ENCODE peak calls at places on chromosomes 12 and 14, in nine cellular contexts. One of them, this sample, is unnamed.

GRCh38 chr12:111298583-111299436 is 70.1 kb downstream of the PHETA1 start:
- DNase-seq in esophagus squamous epithelium: no peak
- DNase-seq in tibial nerve: no peak
- DNase-seq in right lobe of liver: no peak
- DNase-seq in H54: peak
- DNase-seq in thyroid gland: peak
- DNase-seq in lower leg skin: no peak
- DNase-seq in ovary: no peak
- DNase-seq in NB4: peak
- DNase-seq in this sample: peak

GRCh38 chr12:64663019-64663418 is 52.7 kb downstream of the RASSF3 start:
- DNase-seq in esophagus squamous epithelium: no peak
- DNase-seq in tibial nerve: no peak
- DNase-seq in right lobe of liver: no peak
- DNase-seq in H54: no peak
- DNase-seq in thyroid gland: no peak
- DNase-seq in lower leg skin: no peak
- DNase-seq in ovary: no peak
- DNase-seq in NB4: no peak
- DNase-seq in this sample: no peak

GRCh38 chr12:93921511-93921910 is 226.9 kb upstream of the PLXNC1 start:
- DNase-seq in esophagus squamous epithelium: no peak
- DNase-seq in tibial nerve: no peak
- DNase-seq in right lobe of liver: no peak
- DNase-seq in H54: no peak
- DNase-seq in thyroid gland: no peak
- DNase-seq in lower leg skin: no peak
- DNase-seq in ovary: no peak
- DNase-seq in NB4: no peak
- DNase-seq in this sample: no peak

GRCh38 chr14:75422169-75422568 is 5.7 kb upstream of the JDP2 start:
- DNase-seq in esophagus squamous epithelium: no peak
- DNase-seq in tibial nerve: no peak
- DNase-seq in right lobe of liver: no peak
- DNase-seq in H54: peak
- DNase-seq in thyroid gland: no peak
- DNase-seq in lower leg skin: no peak
- DNase-seq in ovary: no peak
- DNase-seq in NB4: no peak
- DNase-seq in this sample: no peak

GRCh38 chr12:58765653-58766554 is 154.4 kb downstream of the LRIG3 start:
- DNase-seq in esophagus squamous epithelium: no peak
- DNase-seq in tibial nerve: no peak
- DNase-seq in right lobe of liver: no peak
- DNase-seq in H54: no peak
- DNase-seq in thyroid gland: no peak
- DNase-seq in lower leg skin: no peak
- DNase-seq in ovary: no peak
- DNase-seq in NB4: no peak
- DNase-seq in this sample: no peak

GRCh38 chr12:111055181-111055880 is 135.0 kb upstream of the MYL2 start:
- DNase-seq in esophagus squamous epithelium: no peak
- DNase-seq in tibial nerve: no peak
- DNase-seq in right lobe of liver: no peak
- DNase-seq in H54: no peak
- DNase-seq in thyroid gland: no peak
- DNase-seq in lower leg skin: no peak
- DNase-seq in ovary: no peak
- DNase-seq in NB4: no peak
- DNase-seq in this sample: no peak

GRCh38 chr12:34219046-34219770 is 196.9 kb downstream of the ALG10 start:
- DNase-seq in esophagus squamous epithelium: no peak
- DNase-seq in tibial nerve: no peak
- DNase-seq in right lobe of liver: peak
- DNase-seq in H54: no peak
- DNase-seq in thyroid gland: no peak
- DNase-seq in lower leg skin: peak
- DNase-seq in ovary: no peak
- DNase-seq in NB4: no peak
- DNase-seq in this sample: no peak

GRCh38 chr12:51520576-51521325 is 70.3 kb upstream of the SCN8A start:
- DNase-seq in esophagus squamous epithelium: no peak
- DNase-seq in tibial nerve: no peak
- DNase-seq in right lobe of liver: no peak
- DNase-seq in H54: no peak
- DNase-seq in thyroid gland: no peak
- DNase-seq in lower leg skin: peak
- DNase-seq in ovary: no peak
- DNase-seq in NB4: no peak
- DNase-seq in this sample: no peak

GRCh38 chr12:94754653-94755052 is 104.3 kb upstream of the TMCC3 start:
- DNase-seq in esophagus squamous epithelium: no peak
- DNase-seq in tibial nerve: no peak
- DNase-seq in right lobe of liver: no peak
- DNase-seq in H54: no peak
- DNase-seq in thyroid gland: no peak
- DNase-seq in lower leg skin: no peak
- DNase-seq in ovary: no peak
- DNase-seq in NB4: no peak
- DNase-seq in this sample: no peak

GRCh38 chr12:41619705-41620104 is 431.6 kb downstream of the PDZRN4 start:
- DNase-seq in esophagus squamous epithelium: no peak
- DNase-seq in tibial nerve: no peak
- DNase-seq in right lobe of liver: no peak
- DNase-seq in H54: no peak
- DNase-seq in thyroid gland: no peak
- DNase-seq in lower leg skin: no peak
- DNase-seq in ovary: no peak
- DNase-seq in NB4: no peak
- DNase-seq in this sample: no peak

GRCh38 chr12:101670007-101670671 is 27.3 kb upstream of the CHPT1 start:
- DNase-seq in esophagus squamous epithelium: no peak
- DNase-seq in tibial nerve: no peak
- DNase-seq in right lobe of liver: no peak
- DNase-seq in H54: peak
- DNase-seq in thyroid gland: peak
- DNase-seq in lower leg skin: no peak
- DNase-seq in ovary: no peak
- DNase-seq in NB4: peak
- DNase-seq in this sample: peak

GRCh38 chr12:65845751-65846537 is 21.7 kb downstream of the HMGA2 start:
- DNase-seq in esophagus squamous epithelium: no peak
- DNase-seq in tibial nerve: no peak
- DNase-seq in right lobe of liver: no peak
- DNase-seq in H54: no peak
- DNase-seq in thyroid gland: no peak
- DNase-seq in lower leg skin: no peak
- DNase-seq in ovary: no peak
- DNase-seq in NB4: no peak
- DNase-seq in this sample: no peak
- TF ChIP-seq POLR2A in esophagus squamous epithelium: no peak
- TF ChIP-seq POLR2A in tibial nerve: no peak
- TF ChIP-seq POLR2A in right lobe of liver: no peak
- TF ChIP-seq POLR2A in H54: no peak
- TF ChIP-seq POLR2A in thyroid gland: no peak
- TF ChIP-seq POLR2A in lower leg skin: no peak
- TF ChIP-seq POLR2A in ovary: no peak
- TF ChIP-seq POLR2A in NB4: no peak
- TF ChIP-seq POLR2A in this sample: no peak

GRCh38 chr14:22505751-22506710 is 83.0 kb downstream of the DAD1 start:
- DNase-seq in esophagus squamous epithelium: no peak
- DNase-seq in tibial nerve: no peak
- DNase-seq in right lobe of liver: no peak
- DNase-seq in H54: no peak
- DNase-seq in thyroid gland: no peak
- DNase-seq in lower leg skin: no peak
- DNase-seq in ovary: no peak
- DNase-seq in NB4: no peak
- DNase-seq in this sample: no peak
- TF ChIP-seq POLR2A in esophagus squamous epithelium: no peak
- TF ChIP-seq POLR2A in tibial nerve: no peak
- TF ChIP-seq POLR2A in right lobe of liver: no peak
- TF ChIP-seq POLR2A in H54: no peak
- TF ChIP-seq POLR2A in thyroid gland: no peak
- TF ChIP-seq POLR2A in lower leg skin: no peak
- TF ChIP-seq POLR2A in ovary: no peak
- TF ChIP-seq POLR2A in NB4: no peak
- TF ChIP-seq POLR2A in this sample: no peak

GRCh38 chr14:56126514-56126913 is 8.3 kb downstream of the PELI2 start:
- DNase-seq in esophagus squamous epithelium: no peak
- DNase-seq in tibial nerve: no peak
- DNase-seq in right lobe of liver: no peak
- DNase-seq in H54: no peak
- DNase-seq in thyroid gland: no peak
- DNase-seq in lower leg skin: no peak
- DNase-seq in ovary: no peak
- DNase-seq in NB4: no peak
- DNase-seq in this sample: no peak

GRCh38 chr14:56127156-56127555 is 8.9 kb downstream of the PELI2 start:
- DNase-seq in esophagus squamous epithelium: no peak
- DNase-seq in tibial nerve: no peak
- DNase-seq in right lobe of liver: no peak
- DNase-seq in H54: no peak
- DNase-seq in thyroid gland: no peak
- DNase-seq in lower leg skin: no peak
- DNase-seq in ovary: no peak
- DNase-seq in NB4: no peak
- DNase-seq in this sample: no peak

GRCh38 chr14:56129092-56129491 is 10.9 kb downstream of the PELI2 start:
- DNase-seq in esophagus squamous epithelium: no peak
- DNase-seq in tibial nerve: no peak
- DNase-seq in right lobe of liver: no peak
- DNase-seq in H54: no peak
- DNase-seq in thyroid gland: no peak
- DNase-seq in lower leg skin: no peak
- DNase-seq in ovary: no peak
- DNase-seq in NB4: no peak
- DNase-seq in this sample: no peak

GRCh38 chr14:56124296-56124695 is 6.1 kb downstream of the PELI2 start:
- DNase-seq in esophagus squamous epithelium: no peak
- DNase-seq in tibial nerve: no peak
- DNase-seq in right lobe of liver: no peak
- DNase-seq in H54: no peak
- DNase-seq in thyroid gland: no peak
- DNase-seq in lower leg skin: no peak
- DNase-seq in ovary: no peak
- DNase-seq in NB4: no peak
- DNase-seq in this sample: no peak

GRCh38 chr14:56125772-56126411 is 7.7 kb downstream of the PELI2 start:
- DNase-seq in esophagus squamous epithelium: no peak
- DNase-seq in tibial nerve: no peak
- DNase-seq in right lobe of liver: no peak
- DNase-seq in H54: no peak
- DNase-seq in thyroid gland: peak
- DNase-seq in lower leg skin: no peak
- DNase-seq in ovary: no peak
- DNase-seq in NB4: no peak
- DNase-seq in this sample: no peak
- TF ChIP-seq POLR2A in esophagus squamous epithelium: no peak
- TF ChIP-seq POLR2A in tibial nerve: no peak
- TF ChIP-seq POLR2A in right lobe of liver: no peak
- TF ChIP-seq POLR2A in H54: no peak
- TF ChIP-seq POLR2A in thyroid gland: no peak
- TF ChIP-seq POLR2A in lower leg skin: no peak
- TF ChIP-seq POLR2A in ovary: no peak
- TF ChIP-seq POLR2A in NB4: no peak
- TF ChIP-seq POLR2A in this sample: no peak

GRCh38 chr12:1171657-1172056 is 180.6 kb downstream of the ERC1 start:
- DNase-seq in esophagus squamous epithelium: no peak
- DNase-seq in tibial nerve: no peak
- DNase-seq in right lobe of liver: no peak
- DNase-seq in H54: no peak
- DNase-seq in thyroid gland: peak
- DNase-seq in lower leg skin: no peak
- DNase-seq in ovary: no peak
- DNase-seq in NB4: no peak
- DNase-seq in this sample: no peak
- TF ChIP-seq POLR2A in esophagus squamous epithelium: no peak
- TF ChIP-seq POLR2A in tibial nerve: no peak
- TF ChIP-seq POLR2A in right lobe of liver: no peak
- TF ChIP-seq POLR2A in H54: no peak
- TF ChIP-seq POLR2A in thyroid gland: no peak
- TF ChIP-seq POLR2A in lower leg skin: no peak
- TF ChIP-seq POLR2A in ovary: no peak
- TF ChIP-seq POLR2A in NB4: no peak
- TF ChIP-seq POLR2A in this sample: no peak

GRCh38 chr12:124745891-124746570 is 117.6 kb downstream of the SCARB1 start:
- DNase-seq in esophagus squamous epithelium: no peak
- DNase-seq in tibial nerve: peak
- DNase-seq in right lobe of liver: peak
- DNase-seq in H54: peak
- DNase-seq in thyroid gland: peak
- DNase-seq in lower leg skin: peak
- DNase-seq in ovary: peak
- DNase-seq in NB4: peak
- DNase-seq in this sample: peak
- TF ChIP-seq POLR2A in esophagus squamous epithelium: no peak
- TF ChIP-seq POLR2A in tibial nerve: peak
- TF ChIP-seq POLR2A in right lobe of liver: no peak
- TF ChIP-seq POLR2A in H54: peak
- TF ChIP-seq POLR2A in thyroid gland: peak
- TF ChIP-seq POLR2A in lower leg skin: no peak
- TF ChIP-seq POLR2A in ovary: no peak
- TF ChIP-seq POLR2A in NB4: no peak
- TF ChIP-seq POLR2A in this sample: no peak

DNA sequence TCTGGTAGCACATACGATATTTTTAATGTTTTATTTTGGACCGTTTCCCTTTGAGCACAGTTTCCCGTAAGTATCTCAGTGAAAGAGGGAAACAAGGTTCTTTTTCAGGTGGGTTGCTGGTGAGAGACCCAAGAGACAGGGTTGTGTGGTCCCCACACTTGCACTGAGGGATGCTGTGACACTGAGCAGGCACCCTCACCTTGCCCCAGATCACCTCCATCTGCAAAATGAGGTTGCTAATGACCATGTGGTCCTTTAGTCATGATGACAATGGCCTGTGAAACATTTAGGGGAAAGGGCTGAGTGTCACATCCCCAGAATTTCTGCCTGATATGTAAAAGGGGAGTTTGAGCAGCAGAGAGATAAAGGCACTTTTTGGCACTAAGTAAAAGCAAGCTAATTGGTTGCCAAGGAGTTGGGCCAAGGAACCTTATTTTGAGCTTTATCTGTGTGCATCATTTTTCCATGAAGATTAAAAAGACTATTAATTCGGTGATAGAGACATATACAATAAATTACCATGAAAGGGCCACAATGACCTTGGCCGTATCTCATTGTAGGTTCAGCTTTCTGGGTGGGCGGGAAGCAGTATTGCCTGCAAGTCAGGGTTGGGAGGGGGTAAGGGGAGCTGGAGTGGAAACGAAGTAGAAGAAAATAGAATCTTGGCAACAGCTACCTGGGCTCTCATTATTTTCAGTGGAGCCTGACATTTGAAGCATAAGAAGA is 4.5 kb downstream of the CCND2 start:
- DNase-seq in esophagus squamous epithelium: no peak
- DNase-seq in tibial nerve: no peak
- DNase-seq in right lobe of liver: no peak
- DNase-seq in H54: no peak
- DNase-seq in thyroid gland: no peak
- DNase-seq in lower leg skin: no peak
- DNase-seq in ovary: no peak
- DNase-seq in NB4: no peak
- DNase-seq in this sample: no peak
- TF ChIP-seq POLR2A in esophagus squamous epithelium: no peak
- TF ChIP-seq POLR2A in tibial nerve: no peak
- TF ChIP-seq POLR2A in right lobe of liver: no peak
- TF ChIP-seq POLR2A in H54: no peak
- TF ChIP-seq POLR2A in thyroid gland: no peak
- TF ChIP-seq POLR2A in lower leg skin: no peak
- TF ChIP-seq POLR2A in ovary: no peak
- TF ChIP-seq POLR2A in NB4: no peak
- TF ChIP-seq POLR2A in this sample: no peak